ENCODE peak calls at places on chromosome X, in five cellular contexts. E is MM.1S, H is GM23248, Y is Karpas-422, N is neuronal stem cell. F is an unnamed sample. For H3K36me3, the result is how much of the 10 kb centered on the place peaks cover.

GRCh38 chrX:22559506-22559905 is 286.8 kb downstream of the CBLL2 start:
- DNase-seq in E (no peak), H (no peak), Y (no peak), N (no peak), F (no peak)

GRCh38 chrX:109472939-109473713 is 8.8 kb downstream of the GUCY2F start:
- DNase-seq in E (peak), H (peak), Y (peak), N (no peak), F (peak)

GRCh38 chrX:15334561-15334960 is 762 bp downstream of the PIGA start:
- DNase-seq in E (no peak), H (peak), Y (peak), N (no peak), F (no peak)

GRCh38 chrX:119482497-119483480 is 14.5 kb downstream of the SLC25A5 start:
- DNase-seq in E (peak), H (peak), Y (peak), N (no peak), F (peak)

GRCh38 chrX:41435708-41436107 is 11.4 kb upstream of the NYX start:
- DNase-seq in E (no peak), H (no peak), Y (no peak), N (no peak), F (no peak)

GRCh38 chrX:47264507-47265173 is 31.8 kb downstream of the USP11 start:
- DNase-seq in E (no peak), H (peak), Y (no peak), N (no peak), F (no peak)

GRCh38 chrX:111445485-111445884 is 33.5 kb upstream of the DCX start:
- DNase-seq in E (peak), H (peak), Y (peak), N (peak), F (no peak)

GRCh38 chrX:154384284-154384892 is 5.3 kb downstream of the EMD start:
- DNase-seq in E (no peak), H (peak), Y (no peak), N (no peak), F (no peak)

GRCh38 chrX:46666831-46667230 is 92.1 kb downstream of the SLC9A7 start:
- DNase-seq in E (no peak), H (peak), Y (no peak), N (no peak), F (no peak)

GRCh38 chrX:115898382-115899001 is 272.1 kb upstream of the AGTR2 start:
- DNase-seq in E (peak), H (no peak), Y (peak), N (no peak), F (peak)

GRCh38 chrX:153921511-153922285 is 4.4 kb downstream of the ARHGAP4 start:
- DNase-seq in E (no peak), H (peak), Y (no peak), N (no peak), F (no peak)

GRCh38 chrX:38982843-38983242 is 181.6 kb downstream of the MID1IP1 start:
- DNase-seq in E (no peak), H (no peak), Y (no peak), N (no peak), F (no peak)

GRCh38 chrX:100484971-100485370 is 74.9 kb upstream of the PCDH19 start:
- DNase-seq in E (no peak), H (no peak), Y (no peak), N (no peak), F (no peak)

GRCh38 chrX:114774691-114775090 is 190.8 kb downstream of the HTR2C start:
- DNase-seq in E (no peak), H (no peak), Y (no peak), N (no peak), F (peak)

DNA sequence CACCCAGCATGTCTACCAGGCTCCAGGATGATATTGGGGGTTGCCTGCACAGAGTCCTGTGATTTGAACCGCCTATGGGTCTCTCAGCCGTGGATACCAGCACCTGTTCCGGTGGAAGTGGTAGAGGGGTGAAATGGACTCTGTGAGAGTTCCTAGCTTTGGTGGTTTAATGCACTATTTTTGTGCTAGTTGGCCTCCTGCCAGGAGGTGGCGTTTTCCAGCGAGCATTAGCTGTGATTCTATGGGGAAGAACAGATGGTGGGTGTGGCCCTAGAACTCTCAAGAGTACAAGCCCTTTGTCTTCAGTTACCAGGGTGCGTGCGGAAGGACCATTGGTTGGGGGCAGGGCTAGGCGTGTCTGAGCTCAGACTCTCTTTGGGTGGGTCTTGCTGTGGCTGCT is 316.9 kb upstream of the AMOT start:
- DNase-seq in E (no peak), H (no peak), Y (peak), N (no peak), F (peak)
- H3K9ac ChIP-seq in E (no peak), H (no peak), Y (no peak), N (no peak), F (no peak)

GRCh38 chrX:1389993-1390285 is 2.0 kb downstream of the SLC25A6 start:
- DNase-seq in E (no peak), H (no peak), Y (no peak), N (no peak), F (peak)
- H3K36me3 ChIP-seq in E (under half), H (under half), Y (half or more), N (half or more), F (half or more)

GRCh38 chrX:54633641-54634040 is 103.6 kb downstream of the GNL3L start:
- DNase-seq in E (no peak), H (no peak), Y (no peak), N (no peak), F (peak)
- H3K9ac ChIP-seq in E (no peak), H (no peak), Y (no peak), N (no peak), F (no peak)

GRCh38 chrX:7060444-7060843 is 87.1 kb upstream of the STS start:
- DNase-seq in E (no peak), H (no peak), Y (peak), N (no peak), F (no peak)
- H3K36me3 ChIP-seq in E (under half), H (under half), Y (under half), N (under half), F (under half)

GRCh38 chrX:129836827-129837226 is 6.9 kb downstream of the ZDHHC9 start:
- DNase-seq in E (no peak), H (no peak), Y (no peak), N (no peak), F (no peak)

GRCh38 chrX:129825746-129826505 is 17.8 kb downstream of the ZDHHC9 start:
- DNase-seq in E (peak), H (no peak), Y (no peak), N (no peak), F (no peak)

GRCh38 chrX:129833153-129834004 is 10.3 kb downstream of the ZDHHC9 start:
- DNase-seq in E (no peak), H (peak), Y (no peak), N (no peak), F (no peak)

GRCh38 chrX:129831486-129831885 is 12.2 kb downstream of the ZDHHC9 start:
- DNase-seq in E (no peak), H (peak), Y (no peak), N (no peak), F (no peak)
- H3K9ac ChIP-seq in E (no peak), H (no peak), Y (no peak), N (no peak), F (no peak)

DNA sequence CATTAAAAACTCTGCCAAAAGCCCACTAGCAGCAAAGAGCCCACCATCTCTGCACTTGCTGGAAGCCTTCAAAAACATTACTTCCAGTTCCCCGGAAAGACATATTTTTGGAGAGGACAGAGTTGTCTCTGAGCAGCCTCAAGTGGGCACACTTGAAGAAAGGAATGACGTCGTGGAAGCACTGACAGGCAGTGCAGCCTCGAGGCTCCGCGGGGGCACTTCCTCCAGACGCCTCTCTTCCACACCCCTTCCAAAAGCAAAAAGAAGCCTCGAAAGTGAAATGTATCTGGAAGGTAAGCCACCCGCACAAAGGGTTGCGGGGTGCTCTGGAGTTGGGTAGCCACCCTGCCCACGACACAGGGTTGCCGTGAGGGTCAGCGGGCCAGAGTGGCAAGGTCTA is 25.9 kb downstream of the OFD1 start:
- DNase-seq in E (no peak), H (no peak), Y (no peak), N (no peak), F (no peak)
- H3K36me3 ChIP-seq in E (under half), H (under half), Y (half or more), N (half or more), F (half or more)

GRCh38 chrX:19870206-19870605 is 17.2 kb downstream of the SH3KBP1 start:
- DNase-seq in E (no peak), H (no peak), Y (no peak), N (no peak), F (no peak)
- H3K9ac ChIP-seq in E (no peak), H (no peak), Y (no peak), N (no peak), F (no peak)

DNA sequence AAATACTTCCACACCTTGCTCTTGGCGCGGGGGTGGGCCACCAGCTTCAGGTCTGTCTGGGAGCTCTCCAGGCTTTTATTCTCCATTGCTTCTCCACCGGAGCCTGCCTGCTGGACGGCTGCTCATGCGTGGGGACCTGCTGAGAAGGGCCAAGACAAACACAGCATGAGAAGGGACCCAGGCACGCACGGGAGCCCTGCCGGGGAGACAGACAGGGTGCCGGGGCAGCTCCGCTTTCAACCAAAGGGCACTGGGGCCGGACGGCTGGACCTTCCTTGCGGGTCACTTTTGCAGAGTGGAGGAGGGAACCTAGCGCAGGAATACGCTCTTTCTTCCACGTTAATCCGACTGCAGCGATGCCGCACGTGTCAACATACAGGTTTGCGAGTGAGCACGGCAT is 10.1 kb downstream of the DHRSX start:
- DNase-seq in E (no peak), H (no peak), Y (no peak), N (no peak), F (peak)
- H3K36me3 ChIP-seq in E (under half), H (under half), Y (under half), N (half or more), F (under half)

F was measured in endodermal cell.